ENCODE peak calls at places on chromosomes 1 and 21, in ten cellular contexts. M is RWPE1; L is gastrocnemius medialis; K is CD4-positive, alpha-beta T cell; Z is fibroblast of lung; W is PC-9; Y is AG04449; I is nephron progenitor cell; U is transverse colon; O is testis. S is an unnamed sample.

GRCh38 chr1:184150776-184151531 is 99.4 kb downstream of the TSEN15 start:
- DNase-seq in L (no peak), Z (peak; percentile 78), U (peak; percentile 13), W (no peak), K (no peak), M (no peak), Y (no peak), O (peak; percentile 57), I (no peak), S (no peak)

GRCh38 chr1:40711465-40712404 is 20.2 kb downstream of the NFYC start:
- DNase-seq in K (no peak), Y (no peak), M (peak; percentile 84), U (peak; percentile 22), I (no peak), O (no peak), Z (peak; percentile 90), W (peak; percentile 71), L (no peak), S (no peak)

GRCh38 chr21:46180079-46180722 is 4.1 kb downstream of the SPATC1L start:
- DNase-seq in L (no peak), Y (no peak), W (no peak), I (no peak), Z (no peak), K (no peak), O (no peak), M (no peak), U (no peak), S (no peak)

GRCh38 chr21:15064576-15065380 is at the start of gene NRIP1:
- DNase-seq in I (peak; percentile 84), U (peak; percentile 93), W (peak; percentile 84), K (peak; percentile 79), Z (peak; percentile 93), M (peak; percentile 67), O (peak; percentile 90), Y (peak; percentile 37), L (peak; percentile 86), S (peak; percentile 31)

GRCh38 chr1:8986814-8987190 is 39.4 kb downstream of the SLC2A7 start:
- DNase-seq in Y (no peak), I (no peak), K (no peak), L (no peak), Z (no peak), W (no peak), U (no peak), O (no peak), M (no peak), S (no peak)

GRCh38 chr1:26020390-26020789 is 1.2 kb upstream of the EXTL1 start:
- DNase-seq in Z (peak; percentile 90), W (no peak), U (no peak), L (no peak), M (no peak), I (no peak), Y (no peak), O (peak; percentile 52), K (no peak), S (no peak)

GRCh38 chr1:68322096-68322495 is 89.8 kb upstream of the WLS start:
- DNase-seq in O (no peak), U (no peak), W (no peak), I (no peak), K (no peak), Z (no peak), Y (no peak), M (no peak), L (no peak), S (no peak)

GRCh38 chr21:35791541-35792335 is 268.6 kb downstream of the SETD4 start:
- DNase-seq in O (no peak), I (no peak), U (no peak), Z (no peak), W (no peak), K (no peak), M (no peak), Y (no peak), L (no peak), S (no peak)

GRCh38 chr1:18283601-18284385 is 176.2 kb downstream of the IGSF21 start:
- DNase-seq in O (no peak), W (no peak), K (no peak), Y (no peak), U (no peak), L (no peak), M (no peak), Z (no peak), I (no peak), S (no peak)

GRCh38 chr1:44293761-44294315 is 61.2 kb downstream of the ERI3 start:
- DNase-seq in Z (no peak), K (no peak), O (no peak), W (no peak), M (no peak), I (no peak), Y (no peak), L (peak; percentile 15), U (peak; percentile 53), S (no peak)

GRCh38 chr1:108877858-108878257 is 1.1 kb downstream of the GPSM2 start:
- DNase-seq in K (no peak), W (no peak), I (no peak), M (no peak), U (no peak), Z (peak; percentile 16), Y (no peak), O (no peak), L (no peak), S (no peak)

GRCh38 chr21:32143222-32143939 is 135.5 kb downstream of the MIS18A start:
- DNase-seq in W (no peak), I (no peak), K (no peak), Z (peak; percentile 9), L (no peak), M (no peak), O (peak; percentile 64), Y (no peak), U (no peak), S (no peak)
- TF ChIP-seq CTCF in W (no peak), I (no peak), K (no peak), Z (no peak), L (no peak), M (no peak), O (no peak), Y (no peak), U (no peak), S (no peak)

GRCh38 chr1:150234647-150235435 is 1.1 kb downstream of the ANP32E start:
- DNase-seq in K (peak; percentile 69), I (peak; percentile 67), L (peak; percentile 67), O (peak; percentile 83), Z (peak; percentile 62), W (peak; percentile 87), M (peak; percentile 79), U (peak; percentile 87), Y (no peak), S (peak; percentile 42)
- TF ChIP-seq CTCF in K (no peak), I (no peak), L (no peak), O (no peak), Z (no peak), W (no peak), M (no peak), U (no peak), Y (no peak), S (no peak)

GRCh38 chr1:2786329-2787162 is 14.9 kb downstream of the TTC34 start:
- DNase-seq in L (no peak), O (peak; percentile 58), Y (no peak), I (peak; percentile 61), M (no peak), Z (no peak), K (peak; percentile 71), U (peak; percentile 57), W (peak; percentile 37), S (peak; percentile 35)
- TF ChIP-seq CTCF in L (peak; percentile 31), O (peak; percentile 39), Y (peak; percentile 4), I (no peak), M (no peak), Z (peak; percentile 41), K (peak; percentile 76), U (peak; percentile 77), W (peak; percentile 71), S (no peak)

GRCh38 chr1:166839600-166840308 is 479 bp downstream of the POGK start:
- DNase-seq in I (peak; percentile 64), Y (no peak), W (peak; percentile 43), O (peak; percentile 58), U (peak; percentile 77), Z (peak; percentile 19), K (peak; percentile 49), L (peak; percentile 18), M (peak; percentile 33), S (no peak)
- TF ChIP-seq CTCF in I (no peak), Y (no peak), W (no peak), O (no peak), U (no peak), Z (peak; percentile 27), K (no peak), L (no peak), M (peak; percentile 13), S (no peak)

GRCh38 chr21:44931501-44932365 is 8.1 kb upstream of the SLX9 start:
- DNase-seq in I (no peak), L (no peak), O (no peak), Y (no peak), W (no peak), K (no peak), M (no peak), Z (no peak), U (no peak), S (no peak)
- TF ChIP-seq CTCF in I (no peak), L (no peak), O (no peak), Y (no peak), W (no peak), K (no peak), M (no peak), Z (no peak), U (no peak), S (no peak)

GRCh38 chr1:6612641-6613360 is 730 bp upstream of the PHF13 start:
- DNase-seq in W (peak; percentile 60), O (peak; percentile 59), U (peak; percentile 69), K (no peak), L (no peak), M (peak; percentile 69), Y (no peak), I (no peak), Z (peak; percentile 49), S (peak; percentile 33)
- TF ChIP-seq CTCF in W (no peak), O (no peak), U (no peak), K (no peak), L (no peak), M (no peak), Y (no peak), I (no peak), Z (no peak), S (no peak)

DNA sequence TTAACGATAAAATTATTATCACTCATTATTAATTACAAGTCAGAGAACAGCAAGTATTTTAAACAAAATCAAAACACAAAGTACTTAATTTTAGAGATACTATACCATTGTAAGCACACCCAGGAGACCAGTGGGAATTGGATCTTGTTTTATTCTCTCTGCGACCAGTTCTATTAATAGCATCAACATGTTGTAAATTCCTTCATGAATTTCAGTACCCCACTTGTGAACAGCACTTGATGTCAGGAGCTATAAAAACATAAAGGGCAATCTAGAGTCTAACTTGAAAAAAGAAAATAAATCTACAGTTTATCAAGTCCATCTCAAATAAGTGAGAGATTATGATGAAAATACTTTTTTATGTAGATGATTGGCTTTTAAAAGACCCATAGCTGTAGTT is 42.9 kb downstream of the USP24 start:
- DNase-seq in Y (no peak), I (no peak), U (no peak), O (no peak), K (no peak), L (no peak), Z (peak; percentile 27), W (no peak), M (no peak), S (no peak)
- TF ChIP-seq CTCF in Y (no peak), I (no peak), U (no peak), O (no peak), K (no peak), L (no peak), Z (no peak), W (no peak), M (no peak), S (no peak)

GRCh38 chr1:195373831-195374230 is 1234.4 kb downstream of the KCNT2 start:
- DNase-seq in U (no peak), Z (no peak), K (no peak), Y (no peak), M (no peak), W (no peak), I (no peak), O (no peak), L (no peak), S (no peak)

GRCh38 chr1:195376190-195376589 is 1232.0 kb downstream of the KCNT2 start:
- DNase-seq in U (no peak), O (no peak), K (no peak), M (peak; percentile 26), W (no peak), Z (peak; percentile 5), I (no peak), L (no peak), Y (no peak), S (no peak)
- TF ChIP-seq CTCF in U (no peak), O (no peak), K (no peak), M (no peak), W (peak; percentile 27), Z (peak; percentile 20), I (no peak), L (no peak), Y (no peak), S (no peak)

S was measured in omental fat pad.